ENCODE peak calls at places on chromosomes 7 and 10, in ten cellular contexts. One of them, this sample, is unnamed.
A peak's percentile ranks its signal among the peaks of the same experiment; 100 is the strongest.

GRCh38 chr10:29524720-29525119 is 110.1 kb downstream of the SVIL start:
- DNase-seq in AG04450: no peak
- DNase-seq in neural progenitor cell: no peak
- DNase-seq in IMR-90: no peak
- DNase-seq in cardiac muscle cell: no peak
- DNase-seq in psoas muscle: no peak
- DNase-seq in stomach: no peak
- DNase-seq in PC-3: no peak
- DNase-seq in suprapubic skin: no peak
- DNase-seq in gastrocnemius medialis: no peak
- DNase-seq in this sample: no peak

GRCh38 chr7:17564678-17565209 is 266.3 kb downstream of the AHR start:
- DNase-seq in AG04450: peak; percentile 68
- DNase-seq in neural progenitor cell: no peak
- DNase-seq in IMR-90: peak; percentile 90
- DNase-seq in cardiac muscle cell: no peak
- DNase-seq in psoas muscle: no peak
- DNase-seq in stomach: no peak
- DNase-seq in PC-3: peak; percentile 64
- DNase-seq in suprapubic skin: no peak
- DNase-seq in gastrocnemius medialis: no peak
- DNase-seq in this sample: peak; percentile 26

GRCh38 chr10:108970016-108970415 is 953.3 kb downstream of the XPNPEP1 start:
- DNase-seq in AG04450: no peak
- DNase-seq in neural progenitor cell: peak; percentile 81
- DNase-seq in IMR-90: peak; percentile 8
- DNase-seq in cardiac muscle cell: peak; percentile 2
- DNase-seq in psoas muscle: no peak
- DNase-seq in stomach: no peak
- DNase-seq in PC-3: peak; percentile 51
- DNase-seq in suprapubic skin: no peak
- DNase-seq in gastrocnemius medialis: no peak
- DNase-seq in this sample: no peak

GRCh38 chr10:91006001-91006751 is 85.3 kb upstream of the ANKRD1 start:
- DNase-seq in AG04450: peak; percentile 43
- DNase-seq in neural progenitor cell: peak; percentile 49
- DNase-seq in IMR-90: peak; percentile 79
- DNase-seq in cardiac muscle cell: peak; percentile 52
- DNase-seq in psoas muscle: peak; percentile 29
- DNase-seq in stomach: peak; percentile 58
- DNase-seq in PC-3: peak; percentile 69
- DNase-seq in suprapubic skin: no peak
- DNase-seq in gastrocnemius medialis: peak; percentile 47
- DNase-seq in this sample: peak; percentile 81

GRCh38 chr10:120205368-120206018 is 251.5 kb upstream of the PLPP4 start:
- DNase-seq in AG04450: no peak
- DNase-seq in neural progenitor cell: no peak
- DNase-seq in IMR-90: no peak
- DNase-seq in cardiac muscle cell: no peak
- DNase-seq in psoas muscle: no peak
- DNase-seq in stomach: no peak
- DNase-seq in PC-3: no peak
- DNase-seq in suprapubic skin: no peak
- DNase-seq in gastrocnemius medialis: no peak
- DNase-seq in this sample: no peak

GRCh38 chr10:123669901-123670300 is 3.7 kb downstream of the GPR26 start:
- DNase-seq in AG04450: no peak
- DNase-seq in neural progenitor cell: no peak
- DNase-seq in IMR-90: no peak
- DNase-seq in cardiac muscle cell: no peak
- DNase-seq in psoas muscle: no peak
- DNase-seq in stomach: no peak
- DNase-seq in PC-3: no peak
- DNase-seq in suprapubic skin: no peak
- DNase-seq in gastrocnemius medialis: no peak
- DNase-seq in this sample: no peak

GRCh38 chr10:125640609-125641008 is 42.4 kb downstream of the TEX36 start:
- DNase-seq in AG04450: no peak
- DNase-seq in neural progenitor cell: no peak
- DNase-seq in IMR-90: no peak
- DNase-seq in cardiac muscle cell: no peak
- DNase-seq in psoas muscle: no peak
- DNase-seq in stomach: no peak
- DNase-seq in PC-3: no peak
- DNase-seq in suprapubic skin: no peak
- DNase-seq in gastrocnemius medialis: no peak
- DNase-seq in this sample: no peak

GRCh38 chr7:33873981-33874750 is 31.2 kb upstream of the BMPER start:
- DNase-seq in AG04450: no peak
- DNase-seq in neural progenitor cell: no peak
- DNase-seq in IMR-90: peak; percentile 81
- DNase-seq in cardiac muscle cell: no peak
- DNase-seq in psoas muscle: no peak
- DNase-seq in stomach: no peak
- DNase-seq in PC-3: peak; percentile 88
- DNase-seq in suprapubic skin: no peak
- DNase-seq in gastrocnemius medialis: no peak
- DNase-seq in this sample: peak; percentile 40

GRCh38 chr7:131066635-131067034 is 261.0 kb upstream of the MKLN1 start:
- DNase-seq in AG04450: peak; percentile 21
- DNase-seq in neural progenitor cell: no peak
- DNase-seq in IMR-90: peak; percentile 65
- DNase-seq in cardiac muscle cell: no peak
- DNase-seq in psoas muscle: no peak
- DNase-seq in stomach: no peak
- DNase-seq in PC-3: peak; percentile 36
- DNase-seq in suprapubic skin: no peak
- DNase-seq in gastrocnemius medialis: no peak
- DNase-seq in this sample: no peak

GRCh38 chr7:131067220-131067619 is 260.5 kb upstream of the MKLN1 start:
- DNase-seq in AG04450: no peak
- DNase-seq in neural progenitor cell: no peak
- DNase-seq in IMR-90: no peak
- DNase-seq in cardiac muscle cell: no peak
- DNase-seq in psoas muscle: no peak
- DNase-seq in stomach: no peak
- DNase-seq in PC-3: no peak
- DNase-seq in suprapubic skin: no peak
- DNase-seq in gastrocnemius medialis: no peak
- DNase-seq in this sample: no peak

GRCh38 chr7:131072505-131073091 is 255.1 kb upstream of the MKLN1 start:
- DNase-seq in AG04450: no peak
- DNase-seq in neural progenitor cell: peak; percentile 59
- DNase-seq in IMR-90: peak; percentile 34
- DNase-seq in cardiac muscle cell: peak; percentile 56
- DNase-seq in psoas muscle: no peak
- DNase-seq in stomach: no peak
- DNase-seq in PC-3: peak; percentile 48
- DNase-seq in suprapubic skin: no peak
- DNase-seq in gastrocnemius medialis: no peak
- DNase-seq in this sample: no peak

GRCh38 chr7:131071786-131072504 is 255.7 kb upstream of the MKLN1 start:
- DNase-seq in AG04450: no peak
- DNase-seq in neural progenitor cell: no peak
- DNase-seq in IMR-90: peak; percentile 38
- DNase-seq in cardiac muscle cell: no peak
- DNase-seq in psoas muscle: peak; percentile 30
- DNase-seq in stomach: peak; percentile 39
- DNase-seq in PC-3: peak; percentile 72
- DNase-seq in suprapubic skin: no peak
- DNase-seq in gastrocnemius medialis: no peak
- DNase-seq in this sample: peak; percentile 86

DNA sequence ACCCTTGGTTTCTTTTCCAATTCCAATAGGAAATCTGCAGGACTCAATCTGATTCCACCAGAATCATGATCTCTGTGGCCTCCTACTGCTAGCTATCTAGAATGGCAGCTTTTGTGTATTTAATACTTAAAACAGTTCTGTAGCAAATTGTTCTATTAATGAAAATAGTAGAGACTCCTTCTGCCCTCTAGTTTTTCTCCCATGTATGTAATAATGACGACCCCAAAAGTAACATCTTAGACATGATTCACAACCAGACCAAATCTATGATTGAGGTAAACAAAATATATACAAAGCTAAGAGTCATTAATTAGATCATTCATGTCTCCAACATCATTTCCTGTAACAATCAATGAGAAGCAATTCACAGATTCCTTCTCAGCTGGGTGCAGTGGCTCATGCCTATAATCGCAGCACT is 259.1 kb upstream of the MKLN1 start:
- DNase-seq in AG04450: no peak
- DNase-seq in neural progenitor cell: peak; percentile 13
- DNase-seq in IMR-90: peak; percentile 65
- DNase-seq in cardiac muscle cell: no peak
- DNase-seq in psoas muscle: no peak
- DNase-seq in stomach: no peak
- DNase-seq in PC-3: peak; percentile 18
- DNase-seq in suprapubic skin: no peak
- DNase-seq in gastrocnemius medialis: no peak
- DNase-seq in this sample: no peak
- TF ChIP-seq CTCF in AG04450: peak; percentile 66
- TF ChIP-seq CTCF in neural progenitor cell: no peak
- TF ChIP-seq CTCF in IMR-90: peak; percentile 64
- TF ChIP-seq CTCF in cardiac muscle cell: peak; percentile 36
- TF ChIP-seq CTCF in psoas muscle: peak; percentile 17
- TF ChIP-seq CTCF in stomach: no peak
- TF ChIP-seq CTCF in PC-3: peak; percentile 21
- TF ChIP-seq CTCF in suprapubic skin: no peak
- TF ChIP-seq CTCF in gastrocnemius medialis: peak; percentile 21
- TF ChIP-seq CTCF in this sample: peak; percentile 42

DNA sequence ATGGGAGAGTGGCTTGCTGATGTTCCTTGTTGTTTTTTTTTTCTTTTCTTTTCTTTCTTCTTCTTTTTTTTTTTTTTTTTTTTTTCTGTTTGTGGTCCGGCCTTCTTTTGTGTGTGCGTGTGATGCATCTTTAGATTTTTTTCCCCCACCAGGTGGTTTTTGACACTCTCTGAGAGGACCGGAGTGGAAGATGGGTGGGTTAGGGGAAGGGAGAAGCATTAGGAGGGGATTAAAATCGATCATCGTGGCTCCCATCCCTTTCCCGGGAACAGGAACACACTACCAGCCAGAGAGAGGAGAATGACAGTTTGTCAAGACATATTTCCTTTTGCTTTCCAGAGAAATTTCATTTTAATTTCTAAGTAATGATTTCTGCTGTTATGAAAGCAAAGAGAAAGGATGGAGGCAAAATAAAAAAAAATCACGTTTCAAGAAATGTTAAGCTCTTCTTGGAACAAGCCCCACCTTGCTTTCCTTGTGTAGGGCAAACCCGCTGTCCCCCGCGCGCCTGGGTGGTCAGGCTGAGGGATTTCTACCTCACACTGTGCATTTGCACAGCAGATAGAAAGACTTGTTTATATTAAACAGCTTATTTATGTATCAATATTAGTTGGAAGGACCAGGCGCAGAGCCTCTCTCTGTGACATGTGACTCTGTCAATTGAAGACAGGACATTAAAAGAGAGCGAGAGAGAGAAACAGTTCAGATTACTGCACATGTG is 2.2 kb downstream of the ADRB1 start:
- DNase-seq in AG04450: no peak
- DNase-seq in neural progenitor cell: peak; percentile 32
- DNase-seq in IMR-90: no peak
- DNase-seq in cardiac muscle cell: no peak
- DNase-seq in psoas muscle: no peak
- DNase-seq in stomach: no peak
- DNase-seq in PC-3: no peak
- DNase-seq in suprapubic skin: no peak
- DNase-seq in gastrocnemius medialis: no peak
- DNase-seq in this sample: no peak
- H3K4me3 ChIP-seq in AG04450: no peak overlapping the region
- H3K4me3 ChIP-seq in neural progenitor cell: peak overlapping the region; percentile 22
- H3K4me3 ChIP-seq in IMR-90: no peak overlapping the region
- H3K4me3 ChIP-seq in cardiac muscle cell: no peak overlapping the region
- H3K4me3 ChIP-seq in psoas muscle: peak overlapping the region; percentile 41
- H3K4me3 ChIP-seq in stomach: peak overlapping the region; percentile 40
- H3K4me3 ChIP-seq in PC-3: peak overlapping the region; percentile 52
- H3K4me3 ChIP-seq in suprapubic skin: peak overlapping the region; percentile 55
- H3K4me3 ChIP-seq in gastrocnemius medialis: peak overlapping the region; percentile 27
- H3K4me3 ChIP-seq in this sample: peak overlapping the region; percentile 2

DNA sequence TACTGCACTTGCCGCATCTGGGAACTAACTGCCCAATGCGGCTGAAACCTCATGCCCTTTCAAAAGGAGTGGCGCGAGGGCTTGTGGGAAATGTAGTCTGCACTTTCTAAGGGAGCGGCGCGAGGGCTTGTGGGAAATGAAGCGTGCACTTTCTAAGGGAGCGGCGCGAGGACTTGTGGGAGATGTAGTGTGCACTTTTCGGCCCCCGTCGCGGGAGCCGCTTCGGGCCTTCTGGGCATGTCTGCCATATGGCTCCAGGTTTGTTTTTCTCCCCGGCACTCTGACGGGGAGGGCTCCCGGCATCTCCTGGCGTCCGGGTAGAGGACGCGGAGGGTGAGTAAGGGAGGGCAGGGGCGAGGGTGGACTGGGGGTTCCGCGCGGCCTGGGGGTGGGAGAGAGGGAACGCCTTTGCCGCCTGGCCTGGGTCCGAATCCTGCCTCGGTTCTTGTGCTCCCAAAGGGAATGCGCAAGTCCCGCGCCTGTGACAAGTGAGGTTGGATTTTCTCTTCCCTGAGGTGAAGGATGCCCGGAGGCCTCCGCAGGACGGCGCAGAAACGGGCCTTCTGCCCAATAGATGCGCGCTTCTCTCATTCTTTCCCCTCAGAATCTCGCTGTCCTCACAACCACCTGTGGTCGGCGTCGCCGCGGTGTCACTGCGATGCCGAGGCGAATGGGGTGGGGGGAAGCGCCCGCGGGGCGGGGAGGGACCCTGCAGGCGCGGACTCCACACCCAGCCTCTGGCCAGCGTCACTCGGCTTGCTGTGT is at the start of gene ZNF37A:
- DNase-seq in AG04450: peak; percentile 90
- DNase-seq in neural progenitor cell: peak; percentile 91
- DNase-seq in IMR-90: peak; percentile 97
- DNase-seq in cardiac muscle cell: peak; percentile 91
- DNase-seq in psoas muscle: peak; percentile 93
- DNase-seq in stomach: peak; percentile 95
- DNase-seq in PC-3: peak; percentile 98
- DNase-seq in suprapubic skin: peak; percentile 95
- DNase-seq in gastrocnemius medialis: peak; percentile 93
- DNase-seq in this sample: peak; percentile 95
- H3K27ac ChIP-seq in AG04450: peak within 1 kb of the TSS; percentile 81
- H3K27ac ChIP-seq in neural progenitor cell: no peak within 1 kb of the TSS
- H3K27ac ChIP-seq in IMR-90: peak within 1 kb of the TSS; percentile 83
- H3K27ac ChIP-seq in cardiac muscle cell: peak within 1 kb of the TSS; percentile 85
- H3K27ac ChIP-seq in psoas muscle: peak within 1 kb of the TSS; percentile 90
- H3K27ac ChIP-seq in stomach: peak within 1 kb of the TSS; percentile 89
- H3K27ac ChIP-seq in PC-3: no peak within 1 kb of the TSS
- H3K27ac ChIP-seq in suprapubic skin: peak within 1 kb of the TSS; percentile 79
- H3K27ac ChIP-seq in gastrocnemius medialis: peak within 1 kb of the TSS; percentile 87
- H3K27ac ChIP-seq in this sample: peak within 1 kb of the TSS; percentile 65

GRCh38 chr10:6917125-6917524 is 337.0 kb upstream of the PRKCQ start:
- DNase-seq in AG04450: no peak
- DNase-seq in neural progenitor cell: no peak
- DNase-seq in IMR-90: no peak
- DNase-seq in cardiac muscle cell: no peak
- DNase-seq in psoas muscle: no peak
- DNase-seq in stomach: no peak
- DNase-seq in PC-3: no peak
- DNase-seq in suprapubic skin: no peak
- DNase-seq in gastrocnemius medialis: no peak
- DNase-seq in this sample: no peak

GRCh38 chr10:6916601-6917000 is 336.5 kb upstream of the PRKCQ start:
- DNase-seq in AG04450: no peak
- DNase-seq in neural progenitor cell: no peak
- DNase-seq in IMR-90: no peak
- DNase-seq in cardiac muscle cell: no peak
- DNase-seq in psoas muscle: no peak
- DNase-seq in stomach: no peak
- DNase-seq in PC-3: no peak
- DNase-seq in suprapubic skin: no peak
- DNase-seq in gastrocnemius medialis: no peak
- DNase-seq in this sample: no peak

GRCh38 chr10:6919077-6919476 is 339.0 kb upstream of the PRKCQ start:
- DNase-seq in AG04450: no peak
- DNase-seq in neural progenitor cell: no peak
- DNase-seq in IMR-90: no peak
- DNase-seq in cardiac muscle cell: no peak
- DNase-seq in psoas muscle: no peak
- DNase-seq in stomach: no peak
- DNase-seq in PC-3: no peak
- DNase-seq in suprapubic skin: no peak
- DNase-seq in gastrocnemius medialis: no peak
- DNase-seq in this sample: no peak

GRCh38 chr10:6920072-6921019 is 340.3 kb upstream of the PRKCQ start:
- DNase-seq in AG04450: no peak
- DNase-seq in neural progenitor cell: peak; percentile 87
- DNase-seq in IMR-90: peak; percentile 28
- DNase-seq in cardiac muscle cell: peak; percentile 83
- DNase-seq in psoas muscle: peak; percentile 61
- DNase-seq in stomach: peak; percentile 82
- DNase-seq in PC-3: peak; percentile 38
- DNase-seq in suprapubic skin: peak; percentile 59
- DNase-seq in gastrocnemius medialis: peak; percentile 46
- DNase-seq in this sample: peak; percentile 32

DNA sequence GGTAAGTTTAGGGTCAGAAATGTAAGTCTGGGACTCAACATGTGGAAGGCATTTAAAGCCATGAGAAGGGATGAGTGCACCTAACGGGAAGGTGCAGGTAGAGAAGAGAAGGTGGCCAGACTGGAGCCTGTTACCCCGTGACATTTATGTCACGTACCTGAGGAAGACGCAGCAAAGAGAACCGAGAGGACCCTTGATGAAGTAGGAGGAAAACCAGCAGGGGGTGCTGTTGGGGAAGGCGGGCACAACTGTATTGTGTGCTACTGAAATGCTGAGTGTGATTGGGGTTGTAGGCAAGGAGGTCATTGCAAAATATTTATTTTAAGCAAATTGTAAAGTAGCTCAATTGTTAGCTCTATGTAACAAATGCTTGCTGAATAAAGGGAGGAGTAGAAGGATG is 338.2 kb upstream of the PRKCQ start:
- DNase-seq in AG04450: no peak
- DNase-seq in neural progenitor cell: peak; percentile 44
- DNase-seq in IMR-90: no peak
- DNase-seq in cardiac muscle cell: no peak
- DNase-seq in psoas muscle: peak; percentile 23
- DNase-seq in stomach: peak; percentile 52
- DNase-seq in PC-3: no peak
- DNase-seq in suprapubic skin: no peak
- DNase-seq in gastrocnemius medialis: no peak
- DNase-seq in this sample: peak; percentile 8
- TF ChIP-seq CTCF in AG04450: peak; percentile 37
- TF ChIP-seq CTCF in neural progenitor cell: peak; percentile 55
- TF ChIP-seq CTCF in IMR-90: peak; percentile 17
- TF ChIP-seq CTCF in cardiac muscle cell: peak; percentile 38
- TF ChIP-seq CTCF in psoas muscle: peak; percentile 29
- TF ChIP-seq CTCF in stomach: no peak
- TF ChIP-seq CTCF in PC-3: peak; percentile 37
- TF ChIP-seq CTCF in suprapubic skin: no peak
- TF ChIP-seq CTCF in gastrocnemius medialis: no peak
- TF ChIP-seq CTCF in this sample: peak; percentile 77